ENCODE peak calls at places on chromosomes 7 and 10, in four cellular contexts. I, K, O and H are unnamed samples.

GRCh38 chr7:42235734-42236133 is 1.3 kb downstream of the GLI3 start:
- DNase-seq in I (no peak), K (peak; percentile 24), O (no peak), H (no peak)

GRCh38 chr7:151339651-151340377 is 1.8 kb upstream of the NUB1 start:
- DNase-seq in I (no peak), K (no peak), O (no peak), H (no peak)

GRCh38 chr10:49128854-49129253 is 5.0 kb downstream of the FAM170B start:
- DNase-seq in I (no peak), K (no peak), O (no peak), H (no peak)

GRCh38 chr10:29667191-29667590 is 32.4 kb upstream of the SVIL start:
- DNase-seq in I (no peak), K (no peak), O (no peak), H (peak; percentile 71)

GRCh38 chr7:90958669-90959068 is 305.6 kb upstream of the FZD1 start:
- DNase-seq in I (no peak), K (peak; percentile 88), O (no peak), H (no peak)

GRCh38 chr10:24208661-24209420 is at the start of gene KIAA1217:
- DNase-seq in I (peak; percentile 26), K (peak; percentile 61), O (peak; percentile 68), H (peak; percentile 63)

GRCh38 chr7:123154231-123154860 is 45.4 kb downstream of the SLC13A1 start:
- DNase-seq in I (peak; percentile 64), K (peak; percentile 83), O (peak; percentile 79), H (peak; percentile 84)

GRCh38 chr7:16847381-16847860 is 34.4 kb downstream of the AGR3 start:
- DNase-seq in I (no peak), K (peak; percentile 26), O (no peak), H (no peak)

GRCh38 chr7:93219877-93220276 is 6.4 kb downstream of the HEPACAM2 start:
- DNase-seq in I (no peak), K (no peak), O (no peak), H (no peak)

GRCh38 chr7:18086165-18087030 is 58.8 kb upstream of the PRPS1L1 start:
- DNase-seq in I (peak; percentile 28), K (no peak), O (peak; percentile 56), H (peak; percentile 59)

GRCh38 chr10:86187840-86188239 is 178.8 kb downstream of the GRID1 start:
- DNase-seq in I (no peak), K (no peak), O (no peak), H (no peak)

GRCh38 chr10:103203466-103203865 is 10.4 kb upstream of the NT5C2 start:
- DNase-seq in I (no peak), K (no peak), O (no peak), H (no peak)

GRCh38 chr7:129009437-129009836 is 45.5 kb downstream of the TNPO3 start:
- DNase-seq in I (no peak), K (no peak), O (no peak), H (no peak)